ENCODE peak calls at places on chromosomes 11 and 22, in six cellular contexts. M, J, G, D, W and H are unnamed samples.

GRCh38 chr22:50251472-50252054 is 498 bp upstream of the HDAC10 start:
- DNase-seq in M (no peak), J (no peak), G (no peak), D (no peak), W (no peak), H (no peak)

GRCh38 chr11:15349413-15349812 is 234.7 kb downstream of the INSC start:
- DNase-seq in M (no peak), J (no peak), G (no peak), D (no peak), W (no peak), H (no peak)

GRCh38 chr11:24373516-24373915 is 123.3 kb upstream of the LUZP2 start:
- DNase-seq in M (no peak), J (no peak), G (no peak), D (no peak), W (no peak), H (no peak)

GRCh38 chr11:122665882-122666281 is 10.4 kb downstream of the UBASH3B start:
- DNase-seq in M (no peak), J (no peak), G (no peak), D (no peak), W (no peak), H (no peak)

GRCh38 chr11:44190883-44191230 is 95.4 kb downstream of the EXT2 start:
- DNase-seq in M (no peak), J (no peak), G (no peak), D (no peak), W (no peak), H (no peak)

GRCh38 chr22:45429921-45430775 is 16.7 kb downstream of the RIBC2 start:
- DNase-seq in M (peak), J (no peak), G (no peak), D (peak), W (no peak), H (no peak)

GRCh38 chr11:129728571-129728970 is 87.1 kb upstream of the TMEM45B start:
- DNase-seq in M (no peak), J (no peak), G (no peak), D (peak), W (no peak), H (no peak)

GRCh38 chr22:21447694-21448402 is 19.3 kb upstream of the TMEM191C start:
- DNase-seq in M (peak), J (no peak), G (no peak), D (peak), W (no peak), H (peak)

GRCh38 chr11:100403817-100404216 is 283.3 kb upstream of the ARHGAP42 start:
- DNase-seq in M (no peak), J (no peak), G (no peak), D (no peak), W (no peak), H (no peak)

DNA sequence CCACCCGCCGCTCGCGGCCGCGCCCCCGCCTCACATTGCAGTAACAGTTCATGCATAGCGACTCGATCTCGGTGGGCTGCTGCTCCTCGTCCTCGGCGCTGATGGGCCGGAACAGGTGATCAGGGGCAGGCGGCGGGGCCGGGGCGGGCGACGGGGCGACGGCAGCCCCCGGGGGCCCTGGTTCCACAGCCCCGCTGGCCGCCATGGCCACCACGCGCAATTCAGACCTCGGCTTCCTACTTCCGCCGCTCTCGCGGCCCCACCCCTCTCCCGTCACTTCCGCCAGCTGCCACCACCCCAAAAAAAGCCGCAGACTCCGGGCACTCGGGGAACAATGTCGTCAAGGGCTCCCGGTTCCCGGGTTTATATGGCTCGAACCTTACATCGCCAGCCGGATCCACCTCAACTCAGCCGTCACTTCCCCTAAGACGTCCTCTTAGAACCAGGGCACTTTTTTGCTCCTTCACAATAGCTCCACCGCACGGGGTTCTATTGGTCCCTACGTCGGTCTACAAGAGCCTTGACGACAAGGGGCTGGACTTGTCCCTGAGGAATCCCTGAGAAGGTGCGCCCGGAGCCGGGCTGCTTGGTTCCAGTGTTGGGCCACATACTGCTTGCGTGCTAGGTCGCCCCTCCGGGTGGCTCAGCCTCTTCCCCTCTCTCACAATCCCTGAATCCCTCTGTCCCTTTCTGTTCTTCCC is at the start of gene ZPR1:
- DNase-seq in M (peak), J (peak), G (peak), D (peak), W (peak), H (peak)
- TF ChIP-seq POLR2A in M (peak), J (peak), G (peak), D (no peak), W (peak), H (peak)

GRCh38 chr22:31628969-31629723 is 32.9 kb downstream of the PISD start:
- DNase-seq in M (no peak), J (no peak), G (no peak), D (no peak), W (no peak), H (no peak)
- TF ChIP-seq POLR2A in M (no peak), J (no peak), G (no peak), D (no peak), W (no peak), H (no peak)

GRCh38 chr11:64244107-64244506 is 2.6 kb downstream of the PPP1R14B start:
- DNase-seq in M (no peak), J (no peak), G (no peak), D (no peak), W (no peak), H (no peak)
- TF ChIP-seq POLR2A in M (no peak), J (no peak), G (no peak), D (no peak), W (no peak), H (no peak)

GRCh38 chr22:19040581-19041402 is 81.4 kb downstream of the DGCR2 start:
- DNase-seq in M (peak), J (no peak), G (no peak), D (no peak), W (no peak), H (no peak)
- TF ChIP-seq POLR2A in M (no peak), J (no peak), G (no peak), D (no peak), W (no peak), H (no peak)

DNA sequence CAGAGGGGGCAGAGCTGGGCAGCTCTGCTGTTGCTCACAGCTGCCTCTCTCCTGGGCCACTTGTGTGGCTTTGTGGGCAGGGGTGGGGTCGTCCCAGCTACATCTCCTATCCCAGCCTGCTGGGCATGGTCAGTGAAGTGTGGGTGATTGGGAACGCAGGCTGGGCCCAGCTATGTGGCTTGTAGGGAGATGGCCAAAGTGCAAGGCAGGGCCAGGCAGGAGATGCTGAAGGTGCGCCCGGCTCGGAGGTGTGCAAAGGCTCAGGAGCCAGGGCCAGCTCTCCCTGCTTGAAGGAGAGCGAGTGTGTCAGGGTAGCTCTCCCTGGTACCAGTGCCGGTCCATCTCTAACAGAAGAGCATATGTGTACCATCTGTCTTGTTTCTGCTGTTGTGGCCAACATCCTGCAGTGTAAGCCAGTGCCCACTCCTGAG is 8.4 kb upstream of the RANBP1 start:
- DNase-seq in M (no peak), J (no peak), G (no peak), D (no peak), W (no peak), H (no peak)
- TF ChIP-seq POLR2A in M (no peak), J (no peak), G (no peak), D (no peak), W (no peak), H (no peak)